ENCODE peak calls at places on chromosomes 3 and 15, in five cellular contexts. E is pancreas, J is aorta, G is IMR-90, B is A549. L is an unnamed sample.

GRCh38 chr3:189137416-189137815 is 34.4 kb upstream of the TPRG1 start:
- DNase-seq in E (no peak), J (no peak), G (no peak), B (no peak), L (no peak)

GRCh38 chr3:176939022-176939817 is 258.1 kb downstream of the TBL1XR1 start:
- DNase-seq in E (peak; percentile 67), J (no peak), G (peak; percentile 86), B (peak; percentile 43), L (peak; percentile 57)

GRCh38 chr15:58415636-58416035 is 16.2 kb upstream of the LIPC start:
- DNase-seq in E (no peak), J (no peak), G (no peak), B (no peak), L (no peak)

GRCh38 chr3:167493240-167493639 is 19.4 kb upstream of the SERPINI2 start:
- DNase-seq in E (peak; percentile 62), J (no peak), G (no peak), B (peak; percentile 0), L (no peak)

GRCh38 chr3:101851072-101851471 is 1.8 kb downstream of the NFKBIZ start:
- DNase-seq in E (no peak), J (no peak), G (no peak), B (no peak), L (no peak)

GRCh38 chr3:54356299-54357037 is 234.1 kb downstream of the CACNA2D3 start:
- DNase-seq in E (no peak), J (no peak), G (no peak), B (no peak), L (no peak)

GRCh38 chr3:81302045-81302444 is 459.4 kb downstream of the GBE1 start:
- DNase-seq in E (peak; percentile 25), J (no peak), G (peak; percentile 48), B (peak; percentile 45), L (peak; percentile 73)

GRCh38 chr3:125310623-125311076 is 64.5 kb downstream of the ZNF148 start:
- DNase-seq in E (no peak), J (no peak), G (no peak), B (no peak), L (no peak)

GRCh38 chr3:163878396-163878795 is 1199.9 kb downstream of the SI start:
- DNase-seq in E (no peak), J (no peak), G (no peak), B (no peak), L (no peak)

GRCh38 chr3:161969867-161970266 is 473.3 kb downstream of the OTOL1 start:
- DNase-seq in E (no peak), J (no peak), G (peak; percentile 25), B (no peak), L (no peak)

GRCh38 chr15:75786564-75786925 is 56.7 kb upstream of the UBE2Q2 start:
- DNase-seq in E (peak; percentile 4), J (no peak), G (no peak), B (no peak), L (no peak)

GRCh38 chr3:183485093-183485492 is 56.7 kb upstream of the MCF2L2 start:
- DNase-seq in E (no peak), J (no peak), G (no peak), B (no peak), L (peak; percentile 35)

GRCh38 chr3:23495507-23495906 is 292.4 kb downstream of the UBE2E2 start:
- DNase-seq in E (no peak), J (no peak), G (peak; percentile 47), B (no peak), L (no peak)
- H3K27ac ChIP-seq in E (no peak overlapping the region), J (no peak overlapping the region), G (no peak overlapping the region), B (no peak overlapping the region), L (no peak overlapping the region)

GRCh38 chr3:46648096-46648495 is 35.8 kb downstream of the FAM240A start:
- DNase-seq in E (no peak), J (no peak), G (no peak), B (no peak), L (no peak)
- H3K27ac ChIP-seq in E (no peak overlapping the region), J (no peak overlapping the region), G (no peak overlapping the region), B (no peak overlapping the region), L (no peak overlapping the region)

GRCh38 chr3:14459384-14459783 is 57.0 kb downstream of the SLC6A6 start:
- DNase-seq in E (no peak), J (no peak), G (no peak), B (no peak), L (no peak)
- H3K27ac ChIP-seq in E (peak overlapping the region; percentile 4), J (no peak overlapping the region), G (no peak overlapping the region), B (no peak overlapping the region), L (no peak overlapping the region)

DNA sequence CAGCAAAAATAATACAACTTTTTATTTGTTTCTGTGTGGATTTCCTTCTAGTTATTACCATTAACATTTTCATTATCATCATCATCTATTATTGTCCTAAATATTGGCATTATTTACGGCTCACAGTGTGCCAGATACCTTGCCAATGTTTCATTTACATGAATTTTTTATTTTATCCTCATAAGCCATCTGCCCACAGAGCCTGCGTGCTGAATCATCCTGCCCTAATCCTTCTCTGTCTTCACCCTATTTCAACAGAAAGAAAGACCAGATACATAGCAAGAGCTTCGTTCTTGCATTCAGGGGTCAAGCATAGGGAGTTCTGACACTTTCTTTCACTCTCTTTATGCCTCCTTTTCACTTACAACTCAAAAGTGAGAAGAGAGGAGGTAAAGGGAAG is 82.0 kb downstream of the KCNMB2 start:
- DNase-seq in E (no peak), J (no peak), G (peak; percentile 1), B (no peak), L (no peak)
- H3K27ac ChIP-seq in E (no peak overlapping the region), J (no peak overlapping the region), G (no peak overlapping the region), B (no peak overlapping the region), L (no peak overlapping the region)

GRCh38 chr3:12925648-12926047 is 84.3 kb upstream of the RPL32 start:
- DNase-seq in E (no peak), J (no peak), G (no peak), B (no peak), L (no peak)
- H3K27ac ChIP-seq in E (no peak overlapping the region), J (no peak overlapping the region), G (no peak overlapping the region), B (no peak overlapping the region), L (no peak overlapping the region)

GRCh38 chr15:38819343-38819858 is 254.8 kb upstream of the RASGRP1 start:
- DNase-seq in E (no peak), J (no peak), G (no peak), B (no peak), L (no peak)

GRCh38 chr15:38814891-38815290 is 250.3 kb upstream of the RASGRP1 start:
- DNase-seq in E (no peak), J (no peak), G (no peak), B (no peak), L (no peak)

GRCh38 chr15:38817427-38818155 is 253.0 kb upstream of the RASGRP1 start:
- DNase-seq in E (peak; percentile 94), J (peak; percentile 93), G (peak; percentile 48), B (peak; percentile 47), L (peak; percentile 93)

GRCh38 chr15:38823272-38823671 is 258.7 kb upstream of the RASGRP1 start:
- DNase-seq in E (no peak), J (no peak), G (no peak), B (no peak), L (no peak)

DNA sequence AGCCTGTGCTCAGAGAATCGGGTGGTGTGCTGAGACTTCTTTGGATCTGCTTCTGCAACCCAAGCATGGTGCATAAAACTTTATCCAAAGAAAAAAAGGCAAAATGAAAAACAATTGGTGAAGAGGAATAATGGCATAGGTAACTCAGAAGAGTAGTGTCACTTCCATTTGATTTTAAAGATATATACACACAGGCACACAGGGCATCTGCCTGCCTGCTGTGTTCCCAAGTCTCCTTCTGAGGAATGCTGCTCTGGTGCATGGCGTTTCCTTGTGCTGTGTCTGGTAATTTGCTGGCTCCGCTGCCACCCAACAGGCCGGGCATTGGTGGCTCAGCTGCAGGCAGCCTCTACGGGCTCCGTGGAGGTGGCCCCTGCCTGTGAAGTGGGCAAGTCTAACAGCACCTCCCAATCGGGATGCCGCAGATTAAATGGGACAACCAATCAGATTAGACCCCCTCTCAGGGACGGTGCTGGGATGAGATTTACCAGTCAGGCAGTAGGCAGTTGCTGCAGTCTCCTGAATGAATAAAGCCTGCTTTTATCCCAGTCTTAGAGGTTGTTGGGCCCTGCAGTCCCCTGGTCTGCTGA is 253.6 kb upstream of the RASGRP1 start:
- DNase-seq in E (no peak), J (no peak), G (no peak), B (no peak), L (no peak)
- H3K27ac ChIP-seq in E (no peak overlapping the region), J (no peak overlapping the region), G (peak overlapping the region; percentile 2), B (peak overlapping the region; percentile 68), L (no peak overlapping the region)

DNA sequence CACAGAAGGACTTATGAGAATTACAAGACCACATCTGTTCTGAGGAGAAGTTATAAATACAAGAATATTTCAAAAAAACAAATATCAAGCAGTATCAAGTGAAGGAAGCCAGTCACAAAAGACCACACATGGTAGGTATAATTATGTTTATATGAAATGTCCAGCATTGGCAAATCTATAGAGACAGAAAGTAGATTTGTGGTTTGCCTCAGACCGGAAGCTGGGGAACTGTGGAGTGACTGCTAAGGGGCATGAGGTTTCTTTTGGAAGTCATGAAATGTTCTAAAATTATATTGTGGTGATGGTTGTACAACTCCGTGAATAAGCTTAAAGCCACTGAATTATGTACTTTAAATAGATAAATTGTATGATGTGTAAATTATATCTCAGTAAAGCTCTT is 136.9 kb downstream of the FRMD5 start:
- DNase-seq in E (no peak), J (no peak), G (no peak), B (no peak), L (no peak)
- H3K27ac ChIP-seq in E (no peak overlapping the region), J (no peak overlapping the region), G (no peak overlapping the region), B (no peak overlapping the region), L (no peak overlapping the region)

DNA sequence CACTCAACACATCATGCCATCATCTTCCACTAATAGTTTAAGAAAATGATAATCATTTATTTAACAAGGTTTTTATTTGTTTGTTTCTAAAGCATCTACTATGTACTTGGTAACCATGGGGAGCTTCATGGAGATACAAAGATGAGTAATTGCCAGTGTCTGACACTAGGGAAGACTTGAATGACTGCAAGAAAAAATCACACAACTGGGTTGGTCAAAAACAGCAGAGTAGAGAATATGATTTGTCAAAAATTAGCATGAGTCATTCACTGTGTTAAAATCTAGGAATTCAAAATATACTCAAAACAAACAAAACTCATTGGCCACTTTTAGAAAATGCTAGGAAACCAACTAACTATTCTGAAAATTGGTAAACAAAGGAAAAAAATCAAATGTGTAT is 6.3 kb downstream of the BNC1 start:
- DNase-seq in E (no peak), J (no peak), G (no peak), B (no peak), L (no peak)
- H3K27ac ChIP-seq in E (no peak overlapping the region), J (no peak overlapping the region), G (no peak overlapping the region), B (no peak overlapping the region), L (no peak overlapping the region)